ENCODE peak calls at places on chromosomes 12 and 14, in seven cellular contexts. U, O, W, D, A, P and H are unnamed samples.

GRCh38 chr12:126668961-126669360 is 1598.0 kb upstream of the TMEM132C start:
- DNase-seq in O (no peak), W (no peak), P (no peak), U (no peak), A (no peak), D (no peak), H (no peak)

GRCh38 chr12:49903700-49904423 is at the start of gene FAIM2:
- DNase-seq in W (peak), U (peak), A (no peak), D (peak), O (no peak), P (peak), H (no peak)

GRCh38 chr12:39390752-39391151 is 52.2 kb downstream of the KIF21A start:
- DNase-seq in W (no peak), O (no peak), P (no peak), U (no peak), D (no peak), A (no peak), H (no peak)

GRCh38 chr12:131604146-131604844 is 106.6 kb upstream of the SFSWAP start:
- DNase-seq in D (peak), A (peak), P (no peak), W (no peak), U (no peak), O (peak), H (no peak)

GRCh38 chr12:120356567-120357030 is 12.4 kb downstream of the MSI1 start:
- DNase-seq in D (peak), U (peak), A (peak), O (peak), P (peak), W (peak), H (peak)

GRCh38 chr12:131855521-131856142 is 27.4 kb downstream of the MMP17 start:
- DNase-seq in D (no peak), A (no peak), W (no peak), P (no peak), O (no peak), U (peak), H (no peak)

GRCh38 chr12:45962553-45963325 is 27.6 kb downstream of the SCAF11 start:
- DNase-seq in A (no peak), U (no peak), O (no peak), P (no peak), W (no peak), D (no peak), H (no peak)

GRCh38 chr12:80659512-80660094 is 47.8 kb upstream of the MYF6 start:
- DNase-seq in A (no peak), P (no peak), O (no peak), W (no peak), D (no peak), U (no peak), H (no peak)

GRCh38 chr14:31510222-31510621 is 22.4 kb upstream of the GPR33 start:
- DNase-seq in A (no peak), O (peak), U (no peak), P (no peak), W (no peak), D (no peak), H (no peak)

GRCh38 chr14:23361320-23361719 is 3.7 kb downstream of the EFS start:
- DNase-seq in P (no peak), A (no peak), W (no peak), D (no peak), O (peak), U (no peak), H (no peak)

GRCh38 chr12:124296295-124296915 is 1.5 kb downstream of the RFLNA start:
- DNase-seq in U (no peak), O (no peak), D (no peak), W (no peak), P (no peak), A (no peak), H (no peak)

GRCh38 chr14:96660667-96661066 is 136.5 kb upstream of the VRK1 start:
- DNase-seq in U (no peak), A (no peak), O (peak), P (no peak), W (no peak), D (no peak), H (no peak)

GRCh38 chr12:15848606-15849005 is 33.6 kb upstream of the STRAP start:
- DNase-seq in D (no peak), P (no peak), U (no peak), A (no peak), O (peak), W (no peak), H (no peak)